ENCODE peak calls at places on chromosomes 4 and X, in ten cellular contexts. N is NCI-H1105; L is HT1080; W is cardiac fibroblast; F is activated T-helper 1 cell treated with anti-CD3 and anti-CD28 coated beads, Interleukin-2, amount 50 U/mL, for 16 hours; Q is Calu3; S is T-helper 2 cell; C is CD8-positive, alpha-beta memory T cell; U is activated CD4-positive, alpha-beta T cell treated with anti-CD3 and anti-CD28 coated beads, Interleukin-2, amount 50 U/mL, for 48 hours; G is tibial nerve. X is an unnamed sample.

GRCh38 chrX:153491351-153492152 is 3.2 kb upstream of the BGN start:
- DNase-seq in W (no peak), F (no peak), G (no peak), Q (no peak), N (no peak), L (no peak), U (no peak), C (no peak), S (no peak), X (no peak)

GRCh38 chr4:79682801-79683217 is 274.8 kb upstream of the GK2 start:
- DNase-seq in Q (no peak), U (no peak), S (no peak), C (no peak), W (no peak), L (no peak), N (no peak), F (no peak), G (no peak), X (no peak)

GRCh38 chr4:7781361-7781760 is 158.3 kb downstream of the AFAP1 start:
- DNase-seq in G (no peak), U (no peak), L (peak), W (peak), Q (no peak), S (no peak), C (no peak), N (no peak), F (no peak), X (no peak)

GRCh38 chrX:70509078-70509477 is 64.4 kb downstream of the DLG3 start:
- DNase-seq in F (no peak), S (no peak), W (no peak), Q (no peak), C (no peak), G (no peak), N (no peak), U (no peak), L (no peak), X (no peak)

GRCh38 chr4:141331534-141332358 is 111.1 kb downstream of the ZNF330 start:
- DNase-seq in N (no peak), G (no peak), Q (no peak), C (no peak), U (no peak), L (no peak), W (no peak), S (no peak), F (no peak), X (no peak)

GRCh38 chrX:65407157-65407626 is 127.4 kb downstream of the LAS1L start:
- DNase-seq in G (no peak), C (no peak), W (peak), N (no peak), Q (no peak), S (no peak), L (no peak), U (peak), F (no peak), X (no peak)

GRCh38 chrX:116749943-116750342 is 287.2 kb upstream of the CT83 start:
- DNase-seq in G (no peak), L (peak), Q (no peak), W (no peak), S (no peak), U (no peak), C (no peak), N (peak), F (no peak), X (no peak)

GRCh38 chrX:66638591-66639500 is at the start of gene EDA2R:
- DNase-seq in L (peak), N (no peak), W (peak), F (no peak), Q (no peak), C (no peak), S (no peak), U (peak), G (no peak), X (no peak)

GRCh38 chr4:19807505-19807904 is 444.2 kb upstream of the SLIT2 start:
- DNase-seq in G (no peak), C (no peak), L (peak), Q (peak), F (no peak), W (peak), S (no peak), U (no peak), N (no peak), X (no peak)

GRCh38 chrX:103585421-103586313 is at the start of gene TCEAL4:
- DNase-seq in C (peak), F (no peak), Q (peak), N (peak), G (peak), L (peak), U (peak), S (peak), W (no peak), X (peak)

GRCh38 chr4:35652197-35652596 is 592.1 kb downstream of the ARAP2 start:
- DNase-seq in S (no peak), U (no peak), L (no peak), C (no peak), F (no peak), G (no peak), N (no peak), W (no peak), Q (no peak), X (no peak)

GRCh38 chrX:86806786-86807185 is 658.5 kb downstream of the DACH2 start:
- DNase-seq in W (peak), G (no peak), C (no peak), F (no peak), L (peak), Q (peak), S (no peak), U (no peak), N (no peak), X (no peak)

X was measured in breast epithelium.